ENCODE peak calls at places on chromosomes 1 and 21, in seven cellular contexts. Q, P, Z, C, H, L and G are unnamed samples.

GRCh38 chr1:170670751-170671628 is 7.1 kb downstream of the PRRX1 start:
- DNase-seq in L (no peak), Z (no peak), C (peak), Q (no peak), P (no peak), H (no peak), G (no peak)

GRCh38 chr1:192803501-192803900 is 5.3 kb upstream of the RGS2 start:
- DNase-seq in H (no peak), P (no peak), Q (no peak), Z (no peak), C (no peak), L (no peak), G (no peak)

GRCh38 chr1:156813750-156814570 is 2.7 kb downstream of the SH2D2A start:
- DNase-seq in P (peak), H (peak), C (peak), Z (peak), L (peak), Q (peak), G (peak)

GRCh38 chr1:54241430-54241829 is 41.5 kb downstream of the MRPL37 start:
- DNase-seq in L (no peak), C (no peak), Z (no peak), P (no peak), Q (no peak), H (no peak), G (no peak)

GRCh38 chr1:224641030-224641429 is 24.9 kb downstream of the CNIH3 start:
- DNase-seq in H (no peak), Z (no peak), P (peak), Q (no peak), C (peak), L (no peak), G (peak)

GRCh38 chr1:164801246-164801731 is 242.3 kb downstream of the PBX1 start:
- DNase-seq in P (no peak), L (no peak), H (peak), Q (no peak), Z (no peak), C (no peak), G (no peak)

GRCh38 chr1:118275716-118276115 is 90.7 kb upstream of the SPAG17 start:
- DNase-seq in L (no peak), H (no peak), C (no peak), P (no peak), Z (no peak), Q (no peak), G (no peak)

GRCh38 chr21:29002442-29003144 is 9.9 kb upstream of the LTN1 start:
- DNase-seq in P (peak), C (peak), Q (peak), L (peak), Z (peak), H (peak), G (peak)

GRCh38 chr1:35725591-35725990 is 6.9 kb upstream of the C1orf216 start:
- DNase-seq in H (no peak), L (no peak), Z (no peak), P (no peak), Q (no peak), C (no peak), G (no peak)

GRCh38 chr1:9438431-9439073 is 100.7 kb upstream of the SLC25A33 start:
- DNase-seq in C (peak), Q (peak), L (peak), H (no peak), P (no peak), Z (no peak), G (peak)

GRCh38 chr1:87113313-87113712 is 198.9 kb downstream of the HS2ST1 start:
- DNase-seq in C (no peak), Q (no peak), H (no peak), L (no peak), P (no peak), Z (no peak), G (no peak)

GRCh38 chr1:226223157-226223785 is at the start of gene MIXL1:
- DNase-seq in Q (no peak), Z (no peak), C (peak), P (no peak), H (no peak), L (no peak), G (no peak)

GRCh38 chr1:219269171-219269570 is 95.5 kb downstream of the LYPLAL1 start:
- DNase-seq in C (no peak), Q (no peak), Z (no peak), P (no peak), L (no peak), H (no peak), G (no peak)

GRCh38 chr1:231460614-231461013 is 38.5 kb upstream of the EGLN1 start:
- DNase-seq in C (no peak), Z (peak), L (no peak), H (no peak), Q (no peak), P (peak), G (no peak)

GRCh38 chr1:54804471-54805132 is 3.5 kb upstream of the TTC22 start:
- DNase-seq in H (peak), Z (no peak), Q (no peak), P (peak), C (peak), L (peak), G (no peak)

GRCh38 chr1:175317309-175317708 is 124.7 kb upstream of the KIAA0040 start:
- DNase-seq in H (no peak), Q (no peak), Z (no peak), P (peak), C (peak), L (no peak), G (no peak)

GRCh38 chr1:57470028-57470427 is 46.2 kb upstream of the DAB1 start:
- DNase-seq in C (no peak), L (no peak), P (no peak), Z (no peak), Q (no peak), H (no peak), G (no peak)

GRCh38 chr1:150127868-150128267 is 21.8 kb upstream of the PLEKHO1 start:
- DNase-seq in H (peak), Q (no peak), P (no peak), C (no peak), L (no peak), Z (no peak), G (no peak)

GRCh38 chr1:68916227-68916853 is 419.5 kb upstream of the DEPDC1 start:
- DNase-seq in P (no peak), Q (no peak), Z (no peak), C (no peak), H (peak), L (no peak), G (peak)

GRCh38 chr21:28644762-28645161 is 347.9 kb downstream of the LTN1 start:
- DNase-seq in C (no peak), P (no peak), Q (no peak), Z (no peak), H (no peak), L (no peak), G (no peak)

GRCh38 chr1:156691665-156692408 is 13.5 kb downstream of the CRABP2 start:
- DNase-seq in P (no peak), Z (no peak), C (peak), Q (no peak), H (no peak), L (no peak), G (no peak)

GRCh38 chr1:106957795-106958194 is 98.7 kb upstream of the PRMT6 start:
- DNase-seq in H (no peak), P (no peak), L (no peak), Z (no peak), C (no peak), Q (no peak), G (no peak)

GRCh38 chr1:151539321-151540020 is 638 bp upstream of the TUFT1 start:
- DNase-seq in C (peak), Q (peak), H (peak), P (peak), Z (no peak), L (peak), G (peak)

DNA sequence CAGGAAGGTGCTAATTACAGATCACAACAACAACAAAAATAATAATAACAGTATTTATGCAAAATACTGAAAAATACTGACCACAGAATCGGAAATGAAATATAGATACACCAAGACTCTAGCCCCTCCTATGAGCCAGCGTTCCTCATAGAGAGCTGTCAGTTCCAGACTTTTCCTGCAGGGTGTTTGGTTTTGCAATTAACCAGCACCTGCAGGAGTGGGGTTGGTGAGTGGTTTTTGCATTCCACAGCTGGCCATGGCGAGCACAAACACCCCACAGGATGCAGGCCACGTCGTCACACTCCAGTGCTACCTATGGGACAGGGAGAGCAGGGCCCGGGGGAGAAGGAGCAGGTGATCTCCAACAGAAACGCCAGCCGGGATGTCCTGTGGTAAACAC is 94.1 kb downstream of the ERG start:
- DNase-seq in L (no peak), H (no peak), Q (no peak), P (no peak), C (no peak), Z (no peak), G (no peak)
- H3K4me3 ChIP-seq in L (no peak), H (no peak), Q (no peak), P (no peak), C (no peak), Z (no peak), G (no peak)

DNA sequence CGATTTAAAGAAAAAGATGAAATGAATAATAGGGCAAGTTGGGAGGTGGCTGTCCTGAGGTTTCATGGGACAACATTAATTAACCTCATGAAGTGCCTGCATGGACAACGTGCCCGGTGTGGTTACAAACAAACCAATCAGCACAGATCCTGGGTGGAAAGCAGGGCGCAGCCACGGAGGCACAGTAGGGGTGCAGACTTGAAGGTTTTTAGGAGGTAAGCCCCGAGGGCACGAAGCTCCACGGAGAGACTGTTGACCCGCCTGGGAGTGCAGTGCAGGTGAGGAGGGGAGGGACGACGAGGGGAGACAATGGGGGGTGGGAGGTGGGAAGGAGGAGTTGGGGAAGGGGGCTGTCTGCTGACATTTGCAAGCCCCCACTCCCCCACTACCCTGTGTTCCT is 2.3 kb upstream of the RIPK4 start:
- DNase-seq in H (no peak), Z (no peak), P (no peak), Q (no peak), C (no peak), L (no peak), G (no peak)
- H3K27ac ChIP-seq in H (no peak), Z (no peak), P (no peak), Q (peak), C (no peak), L (peak), G (peak)

GRCh38 chr1:145992958-145993617 is 3.3 kb downstream of the TXNIP start:
- DNase-seq in P (peak), L (no peak), Z (no peak), H (no peak), Q (no peak), C (no peak), G (no peak)
- H3K4me3 ChIP-seq in P (peak), L (peak), Z (peak), H (peak), Q (no peak), C (no peak), G (peak)

GRCh38 chr21:19120591-19120990 is 717.0 kb upstream of the TMPRSS15 start:
- DNase-seq in Q (no peak), P (no peak), Z (no peak), C (peak), H (no peak), L (no peak), G (no peak)
- H3K27ac ChIP-seq in Q (no peak), P (no peak), Z (no peak), C (no peak), H (no peak), L (no peak), G (no peak)

DNA sequence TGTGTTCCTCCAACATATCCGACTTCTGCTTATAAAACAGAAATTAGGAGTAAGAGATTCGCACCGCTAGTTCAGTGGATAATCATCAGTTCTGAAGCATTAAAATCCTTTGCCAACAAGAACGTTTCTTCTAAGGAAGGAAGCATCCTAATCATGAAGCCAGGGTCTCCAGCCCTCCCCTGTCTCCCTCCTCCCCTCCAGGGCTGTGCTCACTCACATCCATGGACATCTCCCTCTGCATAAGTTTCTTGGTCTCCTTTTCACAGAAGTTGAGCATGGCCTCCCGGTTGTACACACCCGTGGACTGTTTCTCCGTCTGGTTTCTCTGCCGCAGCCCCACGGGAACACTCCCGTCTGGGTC is 505 bp downstream of the LMOD1 start:
- DNase-seq in C (no peak), L (no peak), Z (no peak), P (no peak), Q (no peak), H (no peak), G (no peak)
- H3K4me3 ChIP-seq in C (peak), L (peak), Z (no peak), P (no peak), Q (no peak), H (peak), G (peak)

GRCh38 chr1:203321273-203322052 is 16.1 kb downstream of the BTG2 start:
- DNase-seq in P (no peak), H (no peak), Q (no peak), Z (no peak), C (no peak), L (no peak), G (no peak)
- H3K27ac ChIP-seq in P (peak), H (no peak), Q (no peak), Z (peak), C (no peak), L (no peak), G (peak)

DNA sequence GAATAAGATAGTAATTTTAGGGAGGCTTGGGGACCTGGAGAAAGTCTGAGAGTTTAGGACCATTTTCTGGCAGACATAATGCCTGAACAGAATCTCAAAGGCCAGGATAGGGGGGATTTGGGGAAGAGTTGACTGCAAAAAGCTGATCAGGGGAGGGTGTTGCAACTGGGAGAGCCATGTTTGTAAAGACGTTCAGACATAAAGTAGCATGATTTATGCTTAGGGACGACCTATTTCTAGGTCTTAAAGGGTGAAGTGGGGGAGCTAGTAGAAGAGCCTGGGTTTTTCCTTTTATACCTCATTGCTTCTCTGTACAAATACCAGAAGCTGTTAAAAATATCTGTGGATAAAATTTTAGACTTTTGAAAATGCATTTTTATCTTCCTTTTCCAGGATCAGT is 51.2 kb downstream of the FNBP1L start:
- DNase-seq in H (no peak), Q (no peak), C (no peak), P (no peak), Z (no peak), L (no peak), G (no peak)
- H3K4me3 ChIP-seq in H (no peak), Q (no peak), C (no peak), P (no peak), Z (no peak), L (peak), G (no peak)

GRCh38 chr21:33334824-33335223 is 10.1 kb downstream of the IFNAR1 start:
- DNase-seq in Z (no peak), P (no peak), C (no peak), L (no peak), H (no peak), Q (no peak), G (no peak)
- H3K27ac ChIP-seq in Z (no peak), P (no peak), C (no peak), L (no peak), H (no peak), Q (no peak), G (no peak)